ENCODE peak calls at places on chromosomes 7 and 10, in nine cellular contexts. One of them, this sample, is unnamed.

GRCh38 chr7:55260671-55261385 is 104.3 kb upstream of the LANCL2 start:
- DNase-seq in adrenal gland: no peak
- DNase-seq in A549: no peak
- DNase-seq in Peyer's patch: no peak
- DNase-seq in heart left ventricle: no peak
- DNase-seq in lower leg skin: no peak
- DNase-seq in HCT116: no peak
- DNase-seq in transverse colon: no peak
- DNase-seq in sigmoid colon: no peak
- DNase-seq in this sample: no peak

GRCh38 chr7:518630-519428 is 817 bp downstream of the PDGFA start:
- DNase-seq in HCT116: no peak
- DNase-seq in Peyer's patch: peak
- DNase-seq in transverse colon: peak
- DNase-seq in lower leg skin: peak
- DNase-seq in sigmoid colon: peak
- DNase-seq in A549: peak
- DNase-seq in heart left ventricle: peak
- DNase-seq in adrenal gland: peak
- DNase-seq in this sample: peak

GRCh38 chr10:95845411-95845810 is 62.4 kb upstream of the CC2D2B start:
- DNase-seq in HCT116: no peak
- DNase-seq in lower leg skin: no peak
- DNase-seq in heart left ventricle: no peak
- DNase-seq in A549: no peak
- DNase-seq in Peyer's patch: no peak
- DNase-seq in sigmoid colon: no peak
- DNase-seq in transverse colon: no peak
- DNase-seq in adrenal gland: no peak
- DNase-seq in this sample: no peak

GRCh38 chr10:77634939-77635338 is 2.7 kb downstream of the KCNMA1 start:
- DNase-seq in adrenal gland: no peak
- DNase-seq in A549: no peak
- DNase-seq in heart left ventricle: no peak
- DNase-seq in HCT116: no peak
- DNase-seq in transverse colon: no peak
- DNase-seq in lower leg skin: no peak
- DNase-seq in sigmoid colon: no peak
- DNase-seq in Peyer's patch: no peak
- DNase-seq in this sample: no peak

GRCh38 chr7:112009081-112009480 is 197.1 kb downstream of the DOCK4 start:
- DNase-seq in A549: no peak
- DNase-seq in lower leg skin: no peak
- DNase-seq in sigmoid colon: no peak
- DNase-seq in transverse colon: no peak
- DNase-seq in Peyer's patch: no peak
- DNase-seq in heart left ventricle: no peak
- DNase-seq in HCT116: no peak
- DNase-seq in adrenal gland: no peak
- DNase-seq in this sample: no peak

GRCh38 chr10:74081192-74081803 is 69.3 kb downstream of the AP3M1 start:
- DNase-seq in heart left ventricle: no peak
- DNase-seq in sigmoid colon: peak
- DNase-seq in transverse colon: peak
- DNase-seq in Peyer's patch: peak
- DNase-seq in lower leg skin: no peak
- DNase-seq in A549: peak
- DNase-seq in adrenal gland: peak
- DNase-seq in HCT116: peak
- DNase-seq in this sample: no peak

GRCh38 chr10:1368772-1369171 is 312.6 kb downstream of the WDR37 start:
- DNase-seq in A549: peak
- DNase-seq in sigmoid colon: no peak
- DNase-seq in transverse colon: peak
- DNase-seq in HCT116: peak
- DNase-seq in heart left ventricle: no peak
- DNase-seq in lower leg skin: no peak
- DNase-seq in adrenal gland: no peak
- DNase-seq in Peyer's patch: peak
- DNase-seq in this sample: no peak

GRCh38 chr10:77925795-77926565 is 575 bp downstream of the DLG5 start:
- DNase-seq in HCT116: no peak
- DNase-seq in adrenal gland: peak
- DNase-seq in sigmoid colon: peak
- DNase-seq in transverse colon: peak
- DNase-seq in A549: no peak
- DNase-seq in heart left ventricle: peak
- DNase-seq in lower leg skin: no peak
- DNase-seq in Peyer's patch: peak
- DNase-seq in this sample: peak

GRCh38 chr7:114889646-114890285 is 32.1 kb upstream of the MDFIC start:
- DNase-seq in HCT116: peak
- DNase-seq in transverse colon: no peak
- DNase-seq in A549: peak
- DNase-seq in adrenal gland: no peak
- DNase-seq in heart left ventricle: no peak
- DNase-seq in Peyer's patch: peak
- DNase-seq in lower leg skin: no peak
- DNase-seq in sigmoid colon: no peak
- DNase-seq in this sample: no peak

GRCh38 chr10:69461327-69462025 is 10.2 kb downstream of the TSPAN15 start:
- DNase-seq in A549: no peak
- DNase-seq in Peyer's patch: no peak
- DNase-seq in adrenal gland: no peak
- DNase-seq in sigmoid colon: no peak
- DNase-seq in HCT116: no peak
- DNase-seq in lower leg skin: no peak
- DNase-seq in transverse colon: no peak
- DNase-seq in heart left ventricle: peak
- DNase-seq in this sample: no peak

GRCh38 chr7:44066111-44066460 is 719 bp upstream of the PGAM2 start:
- DNase-seq in A549: no peak
- DNase-seq in HCT116: no peak
- DNase-seq in adrenal gland: no peak
- DNase-seq in heart left ventricle: no peak
- DNase-seq in Peyer's patch: peak
- DNase-seq in lower leg skin: no peak
- DNase-seq in sigmoid colon: no peak
- DNase-seq in transverse colon: no peak
- DNase-seq in this sample: no peak

GRCh38 chr7:105849122-105849855 is 27.1 kb downstream of the ATXN7L1 start:
- DNase-seq in lower leg skin: no peak
- DNase-seq in sigmoid colon: no peak
- DNase-seq in A549: no peak
- DNase-seq in adrenal gland: no peak
- DNase-seq in Peyer's patch: no peak
- DNase-seq in transverse colon: no peak
- DNase-seq in heart left ventricle: no peak
- DNase-seq in HCT116: no peak
- DNase-seq in this sample: no peak

GRCh38 chr7:105854516-105854915 is 21.9 kb downstream of the ATXN7L1 start:
- DNase-seq in lower leg skin: no peak
- DNase-seq in transverse colon: no peak
- DNase-seq in sigmoid colon: no peak
- DNase-seq in A549: no peak
- DNase-seq in heart left ventricle: no peak
- DNase-seq in adrenal gland: no peak
- DNase-seq in HCT116: no peak
- DNase-seq in Peyer's patch: no peak
- DNase-seq in this sample: no peak

GRCh38 chr7:105851064-105851463 is 25.3 kb downstream of the ATXN7L1 start:
- DNase-seq in Peyer's patch: no peak
- DNase-seq in sigmoid colon: no peak
- DNase-seq in A549: no peak
- DNase-seq in transverse colon: no peak
- DNase-seq in heart left ventricle: no peak
- DNase-seq in adrenal gland: no peak
- DNase-seq in lower leg skin: no peak
- DNase-seq in HCT116: no peak
- DNase-seq in this sample: no peak

GRCh38 chr7:105857009-105857952 is 19.1 kb downstream of the ATXN7L1 start:
- DNase-seq in transverse colon: no peak
- DNase-seq in Peyer's patch: no peak
- DNase-seq in heart left ventricle: no peak
- DNase-seq in lower leg skin: no peak
- DNase-seq in adrenal gland: no peak
- DNase-seq in HCT116: no peak
- DNase-seq in sigmoid colon: no peak
- DNase-seq in A549: no peak
- DNase-seq in this sample: no peak

DNA sequence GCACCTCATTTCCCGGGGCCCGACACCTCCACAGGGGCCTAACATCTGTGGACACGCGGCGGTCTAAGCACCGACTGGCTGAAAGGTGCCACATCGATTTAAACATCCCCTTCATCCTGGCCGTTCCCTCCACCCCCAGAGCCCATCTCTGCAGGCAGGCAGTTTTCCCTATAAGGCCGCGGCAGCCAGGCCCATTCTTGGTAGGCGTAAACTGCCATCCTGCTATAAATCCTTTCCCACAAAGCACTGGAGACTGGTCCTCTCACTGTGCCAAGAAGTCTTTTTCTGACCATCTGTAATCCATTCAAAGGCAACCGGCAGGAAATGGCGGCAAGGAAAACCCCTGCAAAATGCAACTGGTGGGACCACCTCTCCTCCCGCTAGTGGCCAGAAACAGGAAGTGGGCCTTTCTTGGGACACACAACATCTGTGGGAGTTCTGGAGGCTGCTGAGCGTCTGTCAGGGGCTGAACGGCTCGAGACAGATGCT is 22.4 kb downstream of the ATXN7L1 start:
- DNase-seq in sigmoid colon: peak
- DNase-seq in Peyer's patch: no peak
- DNase-seq in A549: no peak
- DNase-seq in heart left ventricle: peak
- DNase-seq in lower leg skin: no peak
- DNase-seq in HCT116: no peak
- DNase-seq in adrenal gland: no peak
- DNase-seq in transverse colon: no peak
- DNase-seq in this sample: no peak
- TF ChIP-seq CTCF in sigmoid colon: no peak
- TF ChIP-seq CTCF in Peyer's patch: no peak
- TF ChIP-seq CTCF in A549: no peak
- TF ChIP-seq CTCF in heart left ventricle: no peak
- TF ChIP-seq CTCF in lower leg skin: no peak
- TF ChIP-seq CTCF in HCT116: no peak
- TF ChIP-seq CTCF in adrenal gland: no peak
- TF ChIP-seq CTCF in transverse colon: no peak
- TF ChIP-seq CTCF in this sample: no peak

DNA sequence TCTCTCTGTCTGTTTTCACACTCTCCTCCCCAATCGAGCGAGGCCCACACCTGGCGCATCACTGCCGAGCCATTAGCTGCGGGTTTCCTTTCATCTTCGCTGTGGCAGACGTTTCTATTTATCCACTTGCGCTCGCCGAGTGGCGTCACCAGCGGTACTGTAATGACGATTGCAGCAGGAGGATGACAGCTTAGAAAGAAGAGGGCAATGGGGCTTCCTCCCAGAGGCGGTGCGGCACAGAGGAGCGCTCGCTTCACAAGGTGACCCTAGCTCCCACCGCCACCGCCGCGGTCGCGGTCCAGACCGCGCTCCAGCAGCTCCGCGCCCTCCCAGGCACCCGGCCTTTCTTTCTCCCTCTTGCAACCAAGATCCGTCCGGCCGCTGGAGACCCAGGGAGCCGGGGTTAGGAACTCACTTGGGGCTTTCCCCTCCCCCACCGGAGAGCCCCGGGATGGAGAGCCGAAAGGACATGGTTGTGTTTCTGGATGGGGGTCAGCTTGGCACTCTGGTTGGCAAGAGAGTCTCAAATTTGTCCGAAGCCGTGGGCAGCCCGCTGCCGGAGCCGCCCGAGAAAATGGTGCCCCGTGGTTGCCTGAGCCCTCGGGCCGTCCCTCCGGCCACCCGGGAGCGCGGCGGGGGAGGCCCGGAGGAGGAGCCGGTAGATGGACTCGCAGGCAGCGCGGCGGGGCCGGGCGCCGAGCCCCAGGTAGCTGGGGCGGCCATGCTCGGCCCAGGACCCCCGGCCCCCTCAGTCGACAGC is at the start of gene EVX1:
- DNase-seq in transverse colon: peak
- DNase-seq in heart left ventricle: no peak
- DNase-seq in Peyer's patch: no peak
- DNase-seq in sigmoid colon: no peak
- DNase-seq in A549: no peak
- DNase-seq in lower leg skin: no peak
- DNase-seq in HCT116: no peak
- DNase-seq in adrenal gland: peak
- DNase-seq in this sample: no peak
- TF ChIP-seq POLR2A in transverse colon: no peak
- TF ChIP-seq POLR2A in heart left ventricle: no peak
- TF ChIP-seq POLR2A in Peyer's patch: no peak
- TF ChIP-seq POLR2A in sigmoid colon: no peak
- TF ChIP-seq POLR2A in A549: no peak
- TF ChIP-seq POLR2A in lower leg skin: no peak
- TF ChIP-seq POLR2A in HCT116: no peak
- TF ChIP-seq POLR2A in adrenal gland: no peak
- TF ChIP-seq POLR2A in this sample: no peak

DNA sequence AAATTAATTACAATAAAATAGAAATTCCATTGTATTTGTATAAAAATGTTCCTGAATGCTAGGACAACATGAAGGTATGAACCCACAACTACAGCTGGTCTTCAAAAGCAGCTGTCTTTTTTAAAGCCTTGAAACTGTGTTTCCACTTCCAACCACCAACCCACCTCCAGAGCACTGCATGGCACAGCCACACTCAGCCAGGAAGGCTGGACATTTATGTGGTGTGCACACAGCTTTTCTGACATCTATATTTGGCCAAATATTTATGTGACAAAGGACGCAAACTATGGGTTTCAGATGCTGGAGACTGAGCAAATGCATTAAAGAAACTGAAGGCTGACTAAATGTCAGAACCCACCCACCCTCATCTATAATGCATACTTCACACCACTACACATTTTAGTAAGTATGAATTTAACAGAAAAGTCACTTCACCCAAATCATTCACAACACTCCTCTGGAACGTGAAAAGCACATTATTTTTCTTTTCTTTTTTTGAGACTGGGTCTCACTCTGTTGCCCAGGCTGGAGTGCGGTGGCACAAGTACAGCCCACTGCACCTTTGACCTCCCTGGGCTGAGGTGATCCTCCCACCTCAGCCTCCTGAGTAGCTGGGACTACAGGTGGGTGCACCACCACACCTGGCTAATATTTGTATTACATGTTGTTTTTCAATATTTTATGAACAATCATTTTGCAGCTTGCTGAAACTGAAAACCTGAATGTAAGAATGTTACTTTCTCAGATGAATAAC is 27.9 kb upstream of the DAGLB start:
- DNase-seq in adrenal gland: no peak
- DNase-seq in lower leg skin: no peak
- DNase-seq in heart left ventricle: no peak
- DNase-seq in Peyer's patch: no peak
- DNase-seq in HCT116: no peak
- DNase-seq in A549: no peak
- DNase-seq in transverse colon: no peak
- DNase-seq in sigmoid colon: no peak
- DNase-seq in this sample: no peak
- TF ChIP-seq CTCF in adrenal gland: no peak
- TF ChIP-seq CTCF in lower leg skin: no peak
- TF ChIP-seq CTCF in heart left ventricle: no peak
- TF ChIP-seq CTCF in Peyer's patch: no peak
- TF ChIP-seq CTCF in HCT116: no peak
- TF ChIP-seq CTCF in A549: no peak
- TF ChIP-seq CTCF in transverse colon: no peak
- TF ChIP-seq CTCF in sigmoid colon: no peak
- TF ChIP-seq CTCF in this sample: no peak

GRCh38 chr7:2314209-2314955 is at the start of gene SNX8:
- DNase-seq in heart left ventricle: peak
- DNase-seq in A549: peak
- DNase-seq in transverse colon: peak
- DNase-seq in HCT116: peak
- DNase-seq in Peyer's patch: peak
- DNase-seq in adrenal gland: peak
- DNase-seq in lower leg skin: peak
- DNase-seq in sigmoid colon: peak
- DNase-seq in this sample: peak
- TF ChIP-seq POLR2A in heart left ventricle: no peak
- TF ChIP-seq POLR2A in A549: peak
- TF ChIP-seq POLR2A in transverse colon: peak
- TF ChIP-seq POLR2A in HCT116: no peak
- TF ChIP-seq POLR2A in Peyer's patch: peak
- TF ChIP-seq POLR2A in adrenal gland: peak
- TF ChIP-seq POLR2A in lower leg skin: no peak
- TF ChIP-seq POLR2A in sigmoid colon: no peak
- TF ChIP-seq POLR2A in this sample: no peak